ENCODE peak calls at places on chromosomes 7 and 10, in six cellular contexts. One of them, this sample, is unnamed.

GRCh38 chr7:12647364-12648219 is 39.8 kb upstream of the ARL4A start:
- DNase-seq in glutamatergic neuron: no peak
- DNase-seq in T-cell: no peak
- DNase-seq in psoas muscle: no peak
- DNase-seq in retinal pigment epithelial cell: no peak
- DNase-seq in NCI-H1092: no peak
- DNase-seq in this sample: no peak

GRCh38 chr7:81648716-81649115 is 121.1 kb downstream of the HGF start:
- DNase-seq in NCI-H1092: no peak
- DNase-seq in retinal pigment epithelial cell: no peak
- DNase-seq in psoas muscle: no peak
- DNase-seq in glutamatergic neuron: no peak
- DNase-seq in T-cell: no peak
- DNase-seq in this sample: no peak

GRCh38 chr10:21499580-21499909 is 25.9 kb downstream of the SKIDA1 start:
- DNase-seq in psoas muscle: no peak
- DNase-seq in T-cell: no peak
- DNase-seq in retinal pigment epithelial cell: no peak
- DNase-seq in glutamatergic neuron: peak; percentile 31
- DNase-seq in NCI-H1092: no peak
- DNase-seq in this sample: no peak

GRCh38 chr10:5089869-5090268 is 4.3 kb upstream of the AKR1C3 start:
- DNase-seq in psoas muscle: no peak
- DNase-seq in NCI-H1092: no peak
- DNase-seq in T-cell: peak; percentile 6
- DNase-seq in retinal pigment epithelial cell: no peak
- DNase-seq in glutamatergic neuron: no peak
- DNase-seq in this sample: no peak

GRCh38 chr10:17808971-17809841 is at the start of gene MRC1:
- DNase-seq in psoas muscle: no peak
- DNase-seq in glutamatergic neuron: no peak
- DNase-seq in T-cell: no peak
- DNase-seq in retinal pigment epithelial cell: no peak
- DNase-seq in NCI-H1092: no peak
- DNase-seq in this sample: peak; percentile 47

GRCh38 chr7:144834516-144835165 is 1.2 kb downstream of the TPK1 start:
- DNase-seq in psoas muscle: no peak
- DNase-seq in NCI-H1092: peak; percentile 35
- DNase-seq in glutamatergic neuron: no peak
- DNase-seq in retinal pigment epithelial cell: no peak
- DNase-seq in T-cell: peak; percentile 47
- DNase-seq in this sample: no peak

GRCh38 chr10:106931159-106931852 is 233.2 kb downstream of the SORCS1 start:
- DNase-seq in NCI-H1092: no peak
- DNase-seq in retinal pigment epithelial cell: no peak
- DNase-seq in psoas muscle: no peak
- DNase-seq in glutamatergic neuron: no peak
- DNase-seq in T-cell: no peak
- DNase-seq in this sample: no peak

GRCh38 chr7:140631006-140631405 is 9.6 kb downstream of the DENND2A start:
- DNase-seq in retinal pigment epithelial cell: no peak
- DNase-seq in T-cell: no peak
- DNase-seq in NCI-H1092: no peak
- DNase-seq in psoas muscle: no peak
- DNase-seq in glutamatergic neuron: no peak
- DNase-seq in this sample: no peak

GRCh38 chr7:295155-296154 is 5.5 kb downstream of the FOXL3 start:
- DNase-seq in psoas muscle: no peak
- DNase-seq in retinal pigment epithelial cell: no peak
- DNase-seq in NCI-H1092: no peak
- DNase-seq in T-cell: no peak
- DNase-seq in glutamatergic neuron: no peak
- DNase-seq in this sample: no peak

GRCh38 chr7:96414931-96415292 is 93.0 kb upstream of the SLC25A13 start:
- DNase-seq in retinal pigment epithelial cell: no peak
- DNase-seq in T-cell: peak; percentile 4
- DNase-seq in psoas muscle: no peak
- DNase-seq in glutamatergic neuron: peak; percentile 52
- DNase-seq in NCI-H1092: peak; percentile 85
- DNase-seq in this sample: no peak

GRCh38 chr7:66238712-66239466 is 33.8 kb downstream of the TPST1 start:
- DNase-seq in glutamatergic neuron: no peak
- DNase-seq in NCI-H1092: no peak
- DNase-seq in retinal pigment epithelial cell: no peak
- DNase-seq in T-cell: no peak
- DNase-seq in psoas muscle: no peak
- DNase-seq in this sample: no peak

GRCh38 chr10:72034040-72034499 is 54.3 kb downstream of the SPOCK2 start:
- DNase-seq in psoas muscle: no peak
- DNase-seq in T-cell: no peak
- DNase-seq in retinal pigment epithelial cell: no peak
- DNase-seq in NCI-H1092: no peak
- DNase-seq in glutamatergic neuron: no peak
- DNase-seq in this sample: no peak